ENCODE peak calls at places on chromosomes 6 and 20, in five cellular contexts. I is upper lobe of right lung, X is heart right ventricle, M is cardiac muscle cell, E is WERI-Rb-1. A is an unnamed sample. For H3K27me3, the result is how much of the 10 kb centered on the place peaks cover.

GRCh38 chr6:21800948-21801438 is 207.4 kb downstream of the SOX4 start:
- DNase-seq in E (no peak), I (no peak), M (no peak), X (no peak), A (no peak)

GRCh38 chr20:9518776-9519175 is 4.4 kb downstream of the LAMP5 start:
- DNase-seq in M (no peak), E (peak), X (no peak), I (no peak), A (no peak)

GRCh38 chr6:14129572-14129971 is 12.0 kb downstream of the CD83 start:
- DNase-seq in E (peak), M (peak), X (peak), I (no peak), A (peak)

GRCh38 chr6:21941926-21942325 is 348.4 kb downstream of the SOX4 start:
- DNase-seq in X (no peak), E (no peak), M (no peak), I (no peak), A (no peak)

GRCh38 chr6:28490191-28490890 is 25.3 kb downstream of the GPX6 start:
- DNase-seq in X (no peak), I (no peak), E (no peak), M (no peak), A (no peak)

GRCh38 chr6:33838979-33839378 is 35.2 kb upstream of the MLN start:
- DNase-seq in M (no peak), X (no peak), I (no peak), E (no peak), A (no peak)

GRCh38 chr6:169035381-169036280 is 218.0 kb downstream of the THBS2 start:
- DNase-seq in M (peak), I (peak), X (no peak), E (no peak), A (no peak)

GRCh38 chr20:50857348-50857747 is 62.5 kb downstream of the BCAS4 start:
- DNase-seq in E (no peak), I (no peak), M (no peak), X (no peak), A (no peak)

GRCh38 chr6:170178561-170179477 is 112.1 kb downstream of the DLL1 start:
- DNase-seq in M (no peak), E (no peak), X (no peak), I (no peak), A (no peak)

GRCh38 chr6:38095054-38095453 is 275.5 kb downstream of the ZFAND3 start:
- DNase-seq in M (no peak), I (no peak), E (no peak), X (no peak), A (no peak)

GRCh38 chr6:128327890-128328289 is 192.5 kb downstream of the PTPRK start:
- DNase-seq in X (no peak), I (no peak), E (peak), M (peak), A (no peak)

GRCh38 chr6:16438677-16439615 is 200.6 kb downstream of the GMPR start:
- DNase-seq in E (no peak), M (peak), I (no peak), X (peak), A (no peak)

GRCh38 chr20:40359127-40359892 is 329.7 kb downstream of the MAFB start:
- DNase-seq in E (no peak), M (no peak), X (no peak), I (no peak), A (no peak)

GRCh38 chr20:63185215-63185796 is 30.6 kb downstream of the YTHDF1 start:
- DNase-seq in I (no peak), E (no peak), X (no peak), M (no peak), A (no peak)

GRCh38 chr20:59823860-59824259 is 109.6 kb downstream of the SYCP2 start:
- DNase-seq in X (no peak), E (no peak), I (no peak), M (no peak), A (no peak)

GRCh38 chr6:34147906-34148701 is 2.2 kb upstream of the GRM4 start:
- DNase-seq in I (peak), M (no peak), X (no peak), E (peak), A (peak)

GRCh38 chr6:157759028-157759427 is 64.0 kb upstream of the SNX9 start:
- DNase-seq in E (no peak), X (no peak), M (no peak), I (no peak), A (no peak)

GRCh38 chr6:52649521-52649920 is 21.4 kb upstream of the TMEM14A start:
- DNase-seq in I (no peak), E (no peak), M (no peak), X (no peak), A (no peak)

GRCh38 chr6:2876210-2877056 is 26.7 kb downstream of the SERPINB9 start:
- DNase-seq in M (peak), I (peak), E (peak), X (peak), A (peak)

GRCh38 chr20:667351-668034 is 8.1 kb downstream of the SCRT2 start:
- DNase-seq in I (peak), E (peak), M (peak), X (peak), A (no peak)

GRCh38 chr20:17504326-17504897 is 26.8 kb downstream of the BFSP1 start:
- DNase-seq in M (no peak), E (no peak), I (no peak), X (no peak), A (no peak)

GRCh38 chr6:36717871-36718540 is 20.4 kb downstream of the RAB44 start:
- DNase-seq in E (no peak), M (no peak), X (no peak), I (peak), A (peak)

GRCh38 chr6:5994234-5994998 is 12.3 kb downstream of the NRN1 start:
- DNase-seq in X (no peak), M (no peak), I (no peak), E (no peak), A (no peak)

GRCh38 chr6:31738048-31738979 is 1.5 kb upstream of the MSH5 start:
- DNase-seq in I (peak), M (peak), X (peak), E (no peak), A (peak)

GRCh38 chr6:154932562-154933027 is 62.5 kb upstream of the TIAM2 start:
- DNase-seq in I (no peak), E (no peak), X (no peak), M (no peak), A (no peak)

GRCh38 chr6:132334517-132334876 is 66.8 kb downstream of the MOXD1 start:
- DNase-seq in I (no peak), M (no peak), X (no peak), E (no peak), A (no peak)

GRCh38 chr20:20204326-20204725 is 152.0 kb downstream of the CFAP61 start:
- DNase-seq in X (no peak), I (no peak), M (no peak), E (no peak), A (no peak)

GRCh38 chr20:49990310-49990720 is 7.5 kb downstream of the SNAI1 start:
- DNase-seq in M (no peak), I (no peak), X (no peak), E (peak), A (no peak)

GRCh38 chr20:24948939-24949679 is at the start of gene CST7:
- DNase-seq in X (no peak), I (peak), E (no peak), M (no peak), A (no peak)

GRCh38 chr6:5099537-5099936 is 14.4 kb downstream of the PPP1R3G start:
- DNase-seq in I (no peak), E (no peak), X (no peak), M (no peak), A (no peak)

GRCh38 chr6:30544666-30545272 is 11.5 kb downstream of the GNL1 start:
- DNase-seq in I (no peak), X (peak), M (peak), E (peak), A (no peak)

GRCh38 chr6:3471711-3472110 is 14.9 kb upstream of the SLC22A23 start:
- DNase-seq in E (no peak), M (no peak), X (no peak), I (no peak), A (no peak)

GRCh38 chr6:36752187-36752885 is 54.7 kb downstream of the RAB44 start:
- DNase-seq in X (no peak), E (peak), M (no peak), I (no peak), A (no peak)

GRCh38 chr6:146819596-146820320 is 221.0 kb downstream of the ADGB start:
- DNase-seq in M (no peak), E (no peak), I (no peak), X (no peak), A (no peak)

GRCh38 chr6:100574836-100575235 is 110.1 kb upstream of the SIM1 start:
- DNase-seq in M (no peak), X (no peak), E (peak), I (no peak), A (no peak)

GRCh38 chr20:35984382-35984781 is 16.0 kb downstream of the CNBD2 start:
- DNase-seq in E (no peak), I (no peak), X (no peak), M (no peak), A (no peak)

GRCh38 chr6:150544793-150545192 is 54.9 kb upstream of the PLEKHG1 start:
- DNase-seq in I (no peak), X (no peak), M (no peak), E (no peak), A (no peak)
- H3K27me3 ChIP-seq in I (under half), X (under half), M (under half), E (under half), A (under half)

GRCh38 chr6:24492475-24492874 is 2.3 kb upstream of the ALDH5A1 start:
- DNase-seq in X (no peak), I (no peak), E (peak), M (peak), A (no peak)

GRCh38 chr6:24493945-24494725 is 634 bp upstream of the ALDH5A1 start:
- DNase-seq in I (no peak), M (no peak), X (no peak), E (no peak), A (no peak)

GRCh38 chr6:24495516-24495847 is 713 bp downstream of the ALDH5A1 start:
- DNase-seq in X (peak), I (peak), M (peak), E (peak), A (peak)

GRCh38 chr6:24497254-24497989 is 2.7 kb downstream of the ALDH5A1 start:
- DNase-seq in E (no peak), X (no peak), I (no peak), M (no peak), A (no peak)

GRCh38 chr6:24494726-24495515 is at the start of gene ALDH5A1:
- DNase-seq in E (peak), X (peak), I (peak), M (peak), A (peak)
- TF ChIP-seq CTCF in E (peak), X (no peak), I (peak), M (peak), A (peak)

DNA sequence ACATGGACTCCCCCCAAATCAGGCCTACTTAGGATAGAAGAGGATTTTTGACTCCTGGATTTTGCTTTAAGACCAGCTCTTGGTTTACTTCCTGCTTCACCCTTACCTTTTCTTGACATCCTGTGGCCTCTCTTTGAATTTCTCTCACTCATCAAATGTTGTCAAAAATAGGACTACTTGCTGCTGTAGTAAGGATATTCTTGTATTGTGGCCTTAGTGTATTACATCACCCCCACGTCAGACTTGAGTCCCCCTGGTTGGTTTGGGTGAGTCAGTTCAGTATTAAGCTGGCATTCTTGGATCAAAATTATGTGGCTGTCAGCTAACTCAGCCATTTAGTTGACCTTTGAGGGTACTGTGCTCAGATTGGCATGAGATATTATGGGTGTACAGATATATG is 1.1 kb downstream of the TPX2 start:
- DNase-seq in X (no peak), E (no peak), I (no peak), M (no peak), A (no peak)
- H3K4me3 ChIP-seq in X (no peak), E (peak), I (no peak), M (peak), A (no peak)

DNA sequence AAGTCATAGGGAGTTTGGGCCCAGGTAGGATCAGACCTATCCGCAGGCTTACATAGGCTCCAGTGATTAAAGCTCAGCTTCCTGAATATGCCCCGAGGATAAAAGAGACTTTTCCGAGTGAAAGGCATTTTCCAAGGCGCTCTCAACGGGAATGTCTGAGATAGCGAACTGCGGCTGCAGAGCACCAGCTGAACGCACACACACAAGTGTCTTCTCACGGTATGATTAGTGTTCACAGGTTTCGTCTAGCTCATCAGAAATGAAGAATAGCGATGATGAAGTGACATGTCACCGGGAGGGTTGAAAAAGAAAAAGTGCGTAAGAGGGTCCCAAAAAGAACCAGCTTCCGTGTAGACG is 639 bp upstream of the CARMIL1 start:
- DNase-seq in M (peak), X (no peak), I (no peak), E (peak), A (no peak)
- H3K27me3 ChIP-seq in M (under half), X (under half), I (under half), E (under half), A (under half)

GRCh38 chr6:135743476-135743875 is 108.0 kb upstream of the PDE7B start:
- DNase-seq in X (no peak), E (no peak), M (no peak), I (no peak), A (no peak)
- TF ChIP-seq CTCF in X (no peak), E (no peak), M (no peak), I (no peak), A (no peak)